ENCODE peak calls at places on chromosomes 6 and 20, in six cellular contexts. J, N, A, Q, U and R are unnamed samples.

GRCh38 chr20:31698803-31699718 is 23.6 kb downstream of the BCL2L1 start:
- DNase-seq in J (peak), N (no peak), A (peak), Q (peak), U (no peak), R (no peak)

GRCh38 chr6:138001750-138002349 is 105.4 kb downstream of the PERP start:
- DNase-seq in J (peak), N (peak), A (peak), Q (peak), U (peak), R (no peak)

GRCh38 chr6:88565836-88566235 is 397.6 kb downstream of the RNGTT start:
- DNase-seq in J (no peak), N (no peak), A (no peak), Q (no peak), U (no peak), R (no peak)

GRCh38 chr6:84019812-84020211 is 13.8 kb upstream of the MRAP2 start:
- DNase-seq in J (no peak), N (no peak), A (no peak), Q (no peak), U (no peak), R (no peak)

GRCh38 chr20:23528867-23529431 is 38.0 kb downstream of the CST8 start:
- DNase-seq in J (no peak), N (no peak), A (no peak), Q (no peak), U (no peak), R (peak)

GRCh38 chr6:157065366-157065765 is 258.0 kb downstream of the TMEM242 start:
- DNase-seq in J (no peak), N (no peak), A (no peak), Q (no peak), U (no peak), R (no peak)

GRCh38 chr6:69673298-69673697 is 123.5 kb downstream of the LMBRD1 start:
- DNase-seq in J (no peak), N (no peak), A (no peak), Q (no peak), U (no peak), R (no peak)

GRCh38 chr6:15547379-15547778 is 115.4 kb downstream of the DTNBP1 start:
- DNase-seq in J (peak), N (no peak), A (no peak), Q (peak), U (no peak), R (no peak)

GRCh38 chr6:10618409-10618808 is 76.0 kb downstream of the C6orf52 start:
- DNase-seq in J (no peak), N (no peak), A (no peak), Q (no peak), U (no peak), R (no peak)

GRCh38 chr6:144284753-144285547 is at the start of gene UTRN:
- DNase-seq in J (peak), N (peak), A (peak), Q (peak), U (peak), R (peak)

GRCh38 chr6:111481836-111482235 is 1.2 kb downstream of the REV3L start:
- DNase-seq in J (peak), N (no peak), A (peak), Q (peak), U (no peak), R (no peak)

GRCh38 chr6:40640591-40641293 is 53.6 kb upstream of the LRFN2 start:
- DNase-seq in J (no peak), N (no peak), A (no peak), Q (no peak), U (no peak), R (no peak)

GRCh38 chr20:32296412-32296811 is 19.0 kb downstream of the KIF3B start:
- DNase-seq in J (peak), N (no peak), A (no peak), Q (no peak), U (no peak), R (no peak)

GRCh38 chr6:33343953-33344611 is 26.5 kb upstream of the ZBTB22 start:
- DNase-seq in J (no peak), N (no peak), A (no peak), Q (no peak), U (no peak), R (no peak)

GRCh38 chr6:30238178-30238795 is 25.1 kb upstream of the TRIM26 start:
- DNase-seq in J (peak), N (no peak), A (peak), Q (peak), U (no peak), R (peak)

GRCh38 chr6:117559299-117559698 is 43.0 kb downstream of the GOPC start:
- DNase-seq in J (no peak), N (no peak), A (no peak), Q (no peak), U (no peak), R (no peak)

GRCh38 chr6:39778581-39779270 is 13.4 kb upstream of the DAAM2 start:
- DNase-seq in J (peak), N (no peak), A (no peak), Q (peak), U (no peak), R (no peak)

GRCh38 chr20:58075565-58075964 is 152.9 kb downstream of the ANKRD60 start:
- DNase-seq in J (no peak), N (no peak), A (no peak), Q (no peak), U (peak), R (no peak)

GRCh38 chr6:111564482-111564945 is 41.2 kb downstream of the TRAF3IP2 start:
- DNase-seq in J (peak), N (no peak), A (no peak), Q (peak), U (no peak), R (no peak)

GRCh38 chr6:91534614-91535013 is 947.7 kb upstream of the MAP3K7 start:
- DNase-seq in J (no peak), N (no peak), A (peak), Q (no peak), U (no peak), R (no peak)

GRCh38 chr6:100230976-100231316 is 233.8 kb downstream of the SIM1 start:
- DNase-seq in J (peak), N (no peak), A (peak), Q (no peak), U (no peak), R (no peak)

GRCh38 chr6:81575446-81575845 is 177.0 kb downstream of the TENT5A start:
- DNase-seq in J (peak), N (no peak), A (no peak), Q (peak), U (no peak), R (no peak)

GRCh38 chr6:167787896-167788530 is 38.7 kb upstream of the AFDN start:
- DNase-seq in J (no peak), N (no peak), A (no peak), Q (no peak), U (no peak), R (no peak)

GRCh38 chr20:20003088-20003954 is 13.8 kb upstream of the NAA20 start:
- DNase-seq in J (peak), N (no peak), A (no peak), Q (no peak), U (no peak), R (no peak)

GRCh38 chr6:128731249-128732165 is 151.4 kb upstream of the LAMA2 start:
- DNase-seq in J (peak), N (peak), A (peak), Q (peak), U (no peak), R (peak)

DNA sequence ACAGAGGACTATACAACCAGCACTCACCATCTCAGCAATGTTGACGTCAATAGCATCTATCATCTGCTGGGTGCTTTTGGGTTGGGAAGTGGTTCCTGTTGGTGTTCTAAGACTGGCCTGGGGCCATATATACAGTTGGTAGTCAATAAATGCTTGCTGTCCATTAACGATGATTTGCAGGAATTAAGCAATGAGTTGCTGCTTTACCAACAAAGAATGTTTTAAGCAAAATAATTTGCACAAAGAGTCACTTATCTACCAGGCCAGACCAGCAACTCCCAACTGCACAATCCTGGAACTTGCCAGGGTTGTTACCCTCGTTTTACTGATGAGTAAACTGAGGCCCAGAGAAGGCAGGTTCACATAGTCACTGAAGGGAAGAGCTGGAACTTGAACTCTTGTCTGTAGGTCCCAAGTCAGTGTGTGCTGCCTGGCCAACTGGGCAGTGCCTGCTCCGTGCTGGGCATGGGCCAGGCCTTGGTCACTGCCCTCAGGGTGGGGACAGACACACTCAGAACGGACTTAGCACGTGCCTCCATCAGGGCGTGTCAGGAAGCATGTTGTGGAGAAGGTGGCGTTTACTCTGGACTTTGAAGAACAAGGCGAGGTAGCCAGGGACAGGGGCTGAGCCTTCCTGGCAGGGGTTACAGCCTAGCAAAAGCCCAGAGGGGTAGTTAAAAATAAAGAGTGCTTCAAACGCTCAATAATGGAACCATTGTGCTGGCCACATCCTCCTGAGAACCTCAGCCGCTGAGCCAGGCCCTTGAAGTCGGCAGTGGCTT is 2.5 kb upstream of the SRC start:
- DNase-seq in J (no peak), N (no peak), A (no peak), Q (no peak), U (no peak), R (no peak)
- H2BK15ac ChIP-seq in J (peak), N (peak), A (no peak), Q (no peak), U (peak), R (no peak)

GRCh38 chr20:48828734-48829460 is 1.1 kb upstream of the PREX1 start:
- DNase-seq in J (no peak), N (no peak), A (peak), Q (no peak), U (no peak), R (no peak)
- H2BK15ac ChIP-seq in J (no peak), N (no peak), A (no peak), Q (no peak), U (no peak), R (no peak)

GRCh38 chr6:170112583-170112860 is 178.4 kb downstream of the DLL1 start:
- DNase-seq in J (no peak), N (no peak), A (no peak), Q (no peak), U (peak), R (no peak)
- H2BK15ac ChIP-seq in J (no peak), N (no peak), A (no peak), Q (no peak), U (no peak), R (no peak)

GRCh38 chr6:53197553-53197952 is 48.9 kb upstream of the GCM1 start:
- DNase-seq in J (no peak), N (no peak), A (no peak), Q (no peak), U (no peak), R (no peak)

GRCh38 chr6:53199156-53199555 is 50.5 kb upstream of the GCM1 start:
- DNase-seq in J (no peak), N (no peak), A (no peak), Q (no peak), U (no peak), R (no peak)

GRCh38 chr6:53199765-53200164 is 51.1 kb upstream of the GCM1 start:
- DNase-seq in J (no peak), N (no peak), A (no peak), Q (no peak), U (no peak), R (no peak)

GRCh38 chr6:53192590-53193232 is 44.1 kb upstream of the GCM1 start:
- DNase-seq in J (no peak), N (peak), A (peak), Q (no peak), U (no peak), R (peak)

GRCh38 chr6:53195048-53195447 is 46.4 kb upstream of the GCM1 start:
- DNase-seq in J (no peak), N (no peak), A (no peak), Q (no peak), U (no peak), R (no peak)
- H2BK15ac ChIP-seq in J (no peak), N (no peak), A (no peak), Q (no peak), U (no peak), R (no peak)